ENCODE peak calls at places on chromosome 16, in nine cellular contexts. V, A, Q, F, Y, D, B, I and K are unnamed samples.

GRCh38 chr16:22424161-22424937 is 49.9 kb upstream of the CDR2 start:
- DNase-seq in F (no peak), V (no peak), Q (no peak), I (no peak), B (no peak), A (no peak), D (peak; percentile 51), Y (peak; percentile 90), K (no peak)

GRCh38 chr16:83271123-83271522 is 536.7 kb upstream of the HSBP1 start:
- DNase-seq in B (no peak), D (no peak), A (no peak), Q (no peak), F (no peak), V (no peak), Y (no peak), I (no peak), K (no peak)

GRCh38 chr16:50667497-50668367 is 13.4 kb downstream of the SNX20 start:
- DNase-seq in I (no peak), F (no peak), Y (no peak), D (no peak), V (no peak), A (no peak), Q (no peak), B (no peak), K (no peak)

GRCh38 chr16:83957296-83957855 is 4.3 kb downstream of the OSGIN1 start:
- DNase-seq in I (no peak), Q (no peak), D (no peak), A (no peak), B (no peak), F (no peak), V (no peak), Y (no peak), K (no peak)

GRCh38 chr16:569445-570254 is at the start of gene PIGQ:
- DNase-seq in D (peak; percentile 47), A (peak; percentile 50), Y (peak; percentile 80), V (peak; percentile 67), F (peak; percentile 37), B (peak; percentile 65), Q (peak; percentile 38), I (peak; percentile 96), K (peak; percentile 40)

GRCh38 chr16:50310308-50311133 is 44.2 kb downstream of the ADCY7 start:
- DNase-seq in Q (peak; percentile 4), D (no peak), F (no peak), V (no peak), B (no peak), A (no peak), I (peak; percentile 9), Y (peak; percentile 67), K (no peak)

GRCh38 chr16:77896357-77896972 is 108.1 kb downstream of the VAT1L start:
- DNase-seq in Q (no peak), V (no peak), I (no peak), B (no peak), A (no peak), D (peak; percentile 38), Y (no peak), F (no peak), K (no peak)

GRCh38 chr16:85733155-85733838 is 17.6 kb downstream of the C16orf74 start:
- DNase-seq in I (no peak), B (no peak), F (no peak), D (peak; percentile 61), A (no peak), Y (no peak), V (no peak), Q (no peak), K (no peak)

GRCh38 chr16:27111486-27111885 is 44.8 kb downstream of the C16orf82 start:
- DNase-seq in D (no peak), F (no peak), Q (no peak), A (no peak), B (no peak), Y (peak; percentile 11), I (no peak), V (no peak), K (peak; percentile 7)

GRCh38 chr16:50573947-50574751 is 26.0 kb downstream of the NKD1 start:
- DNase-seq in A (no peak), V (no peak), Y (peak; percentile 91), I (no peak), Q (no peak), B (no peak), F (no peak), D (peak; percentile 14), K (no peak)

GRCh38 chr16:79814124-79814523 is 213.6 kb upstream of the MAF start:
- DNase-seq in D (no peak), B (no peak), I (no peak), V (no peak), F (no peak), Y (no peak), A (no peak), Q (no peak), K (no peak)

GRCh38 chr16:48608871-48609452 is 1.0 kb downstream of the N4BP1 start:
- DNase-seq in V (no peak), B (peak; percentile 1), F (no peak), D (no peak), Y (no peak), Q (no peak), I (no peak), A (no peak), K (no peak)

GRCh38 chr16:82507271-82507670 is 119.5 kb upstream of the CDH13 start:
- DNase-seq in D (no peak), A (no peak), V (no peak), Q (no peak), Y (no peak), F (no peak), I (no peak), B (no peak), K (no peak)

GRCh38 chr16:83211711-83212110 is 584.9 kb downstream of the CDH13 start:
- DNase-seq in D (no peak), Q (no peak), V (no peak), F (no peak), B (no peak), A (no peak), Y (no peak), I (no peak), K (no peak)

GRCh38 chr16:16036359-16036792 is 87.0 kb downstream of the ABCC1 start:
- DNase-seq in A (no peak), D (no peak), F (no peak), Q (no peak), Y (no peak), I (no peak), B (no peak), V (no peak), K (no peak)

GRCh38 chr16:88591577-88592021 is 21.4 kb downstream of the ZC3H18 start:
- DNase-seq in B (no peak), Y (peak; percentile 70), D (no peak), A (no peak), V (no peak), F (no peak), I (peak; percentile 48), Q (no peak), K (no peak)

GRCh38 chr16:46974352-46974751 is 878 bp upstream of the DNAJA2 start:
- DNase-seq in Q (no peak), Y (no peak), B (no peak), F (peak; percentile 9), D (peak; percentile 15), V (peak; percentile 46), I (no peak), A (no peak), K (no peak)

GRCh38 chr16:80355335-80355734 is 185.5 kb upstream of the DYNLRB2 start:
- DNase-seq in V (no peak), D (no peak), B (no peak), I (no peak), Y (no peak), A (no peak), Q (no peak), F (no peak), K (no peak)

GRCh38 chr16:85296859-85297698 is 184.8 kb upstream of the CIBAR2 start:
- DNase-seq in Y (no peak), V (peak; percentile 41), B (peak; percentile 7), A (no peak), F (peak; percentile 36), D (no peak), I (peak; percentile 59), Q (peak; percentile 22), K (peak; percentile 67)

GRCh38 chr16:22732315-22732840 is 81.6 kb upstream of the HS3ST2 start:
- DNase-seq in Y (no peak), Q (no peak), D (no peak), V (no peak), I (no peak), A (no peak), F (no peak), B (no peak), K (no peak)

GRCh38 chr16:9503251-9503986 is 412.0 kb downstream of the HAPSTR1 start:
- DNase-seq in I (no peak), B (no peak), F (no peak), V (no peak), Q (no peak), D (no peak), A (no peak), Y (no peak), K (no peak)

GRCh38 chr16:84928679-84929420 is 82.5 kb downstream of the ZDHHC7 start:
- DNase-seq in D (peak; percentile 81), V (no peak), F (no peak), A (no peak), Q (no peak), I (no peak), Y (peak; percentile 89), B (no peak), K (no peak)

GRCh38 chr16:87465306-87465705 is 27.5 kb downstream of the ZCCHC14 start:
- DNase-seq in Q (no peak), Y (peak; percentile 93), D (peak; percentile 92), V (no peak), F (no peak), A (no peak), I (no peak), B (no peak), K (peak; percentile 58)